ENCODE peak calls at places on chromosomes 2 and 18, in five cellular contexts. Q is K562, R is GM23338, Y is HepG2, L is GM12878. I is an unnamed sample.

GRCh38 chr2:66850406-66850805 is 415.5 kb downstream of the MEIS1 start:
- DNase-seq in Q (no peak), R (peak), L (no peak), Y (no peak), I (no peak)

GRCh38 chr2:124753842-124754241 is 728.8 kb downstream of the CNTNAP5 start:
- DNase-seq in Q (no peak), Y (peak), L (no peak), R (peak), I (no peak)

GRCh38 chr2:238133499-238134392 is 4.7 kb upstream of the KLHL30 start:
- DNase-seq in R (no peak), Q (no peak), Y (peak), L (no peak), I (peak)

GRCh38 chr2:44772131-44772530 is 169.4 kb upstream of the SIX3 start:
- DNase-seq in Q (no peak), Y (no peak), L (no peak), R (peak), I (no peak)

GRCh38 chr2:217672472-217672871 is 330.3 kb downstream of the TNS1 start:
- DNase-seq in R (no peak), L (no peak), Y (no peak), Q (no peak), I (no peak)

GRCh38 chr18:63974991-63975390 is 5.1 kb downstream of the SERPINB8 start:
- DNase-seq in Q (no peak), Y (peak), R (peak), L (no peak), I (no peak)

GRCh38 chr2:109230980-109231420 is 102.0 kb downstream of the SH3RF3 start:
- DNase-seq in R (no peak), Y (no peak), Q (no peak), L (no peak), I (no peak)

GRCh38 chr2:107569496-107569895 is 257.2 kb upstream of the RGPD4 start:
- DNase-seq in R (no peak), L (no peak), Y (no peak), Q (no peak), I (no peak)

GRCh38 chr2:187390891-187391290 is 57.2 kb downstream of the CALCRL start:
- DNase-seq in Y (peak), Q (no peak), R (no peak), L (no peak), I (peak)

GRCh38 chr2:211860224-211860623 is 678.4 kb downstream of the ERBB4 start:
- DNase-seq in Y (no peak), R (no peak), L (no peak), Q (no peak), I (no peak)

GRCh38 chr2:120938132-120938771 is 202.6 kb downstream of the GLI2 start:
- DNase-seq in Q (peak), L (no peak), R (no peak), Y (peak), I (no peak)

GRCh38 chr2:219571311-219572236 is at the start of gene OBSL1:
- DNase-seq in R (peak), L (no peak), Q (peak), Y (peak), I (peak)

GRCh38 chr2:43021791-43022500 is 204.5 kb downstream of the ZFP36L2 start:
- DNase-seq in L (no peak), Q (peak), R (peak), Y (peak), I (no peak)

GRCh38 chr18:58511306-58511705 is 117.6 kb downstream of the ALPK2 start:
- DNase-seq in Q (no peak), R (no peak), Y (no peak), L (no peak), I (no peak)

GRCh38 chr2:99822487-99823218 is 319.7 kb downstream of the AFF3 start:
- DNase-seq in Q (no peak), Y (no peak), R (peak), L (no peak), I (no peak)

GRCh38 chr2:126855606-126856005 is 43.1 kb upstream of the TEX51 start:
- DNase-seq in L (no peak), R (no peak), Y (no peak), Q (no peak), I (no peak)

GRCh38 chr18:51150430-51150746 is 47.1 kb downstream of the MEX3C start:
- DNase-seq in Q (no peak), Y (no peak), L (no peak), R (no peak), I (no peak)

GRCh38 chr18:13809521-13810252 is 14.3 kb upstream of the MC5R start:
- DNase-seq in L (no peak), Y (no peak), Q (no peak), R (peak), I (no peak)

DNA sequence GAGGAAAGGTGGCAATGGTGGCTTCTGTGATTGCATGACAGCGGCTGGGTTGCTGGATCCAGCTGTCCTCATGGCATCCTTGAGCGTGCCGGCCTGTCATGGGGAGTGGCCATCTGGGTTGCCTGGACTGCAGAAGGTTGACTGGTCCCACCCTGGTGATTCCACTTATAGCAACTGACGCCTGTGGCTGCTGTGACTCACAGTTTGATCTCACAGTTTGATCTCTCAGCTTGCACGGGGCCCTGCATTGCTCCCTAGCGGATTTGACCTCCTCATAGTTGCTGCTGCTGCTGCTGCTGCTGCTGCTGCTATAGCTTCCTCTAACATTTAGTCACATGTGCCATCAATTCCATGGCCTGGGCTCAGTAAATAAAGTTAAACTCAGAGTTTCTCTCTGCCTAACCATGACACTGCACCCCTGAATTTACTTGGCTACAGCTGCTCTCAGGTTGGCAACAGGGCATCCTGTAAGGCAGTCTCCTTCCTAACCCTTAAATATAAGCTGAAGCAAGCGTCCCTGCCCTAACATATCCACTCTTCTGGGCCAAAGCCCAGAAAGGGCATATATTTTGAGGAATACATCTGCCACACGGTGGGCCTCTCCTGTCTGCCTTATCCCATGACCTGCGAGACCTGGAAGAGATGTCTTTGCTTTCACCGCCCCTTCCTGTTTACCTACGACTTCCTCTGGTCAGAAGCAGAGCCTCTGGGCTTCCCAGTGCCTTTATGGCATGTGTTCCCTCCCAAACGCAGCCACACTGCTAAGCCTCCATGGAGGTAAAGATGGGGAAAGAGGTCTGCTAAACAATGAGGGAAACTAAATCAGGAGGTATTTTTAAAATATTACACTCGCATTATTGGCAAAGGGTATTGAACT is 37.8 kb upstream of the CCDC150 start:
- DNase-seq in Y (no peak), R (peak), L (no peak), Q (peak), I (peak)
- TF ChIP-seq JUNB in Y (no peak), R (no peak), L (no peak), Q (no peak), I (no peak)

DNA sequence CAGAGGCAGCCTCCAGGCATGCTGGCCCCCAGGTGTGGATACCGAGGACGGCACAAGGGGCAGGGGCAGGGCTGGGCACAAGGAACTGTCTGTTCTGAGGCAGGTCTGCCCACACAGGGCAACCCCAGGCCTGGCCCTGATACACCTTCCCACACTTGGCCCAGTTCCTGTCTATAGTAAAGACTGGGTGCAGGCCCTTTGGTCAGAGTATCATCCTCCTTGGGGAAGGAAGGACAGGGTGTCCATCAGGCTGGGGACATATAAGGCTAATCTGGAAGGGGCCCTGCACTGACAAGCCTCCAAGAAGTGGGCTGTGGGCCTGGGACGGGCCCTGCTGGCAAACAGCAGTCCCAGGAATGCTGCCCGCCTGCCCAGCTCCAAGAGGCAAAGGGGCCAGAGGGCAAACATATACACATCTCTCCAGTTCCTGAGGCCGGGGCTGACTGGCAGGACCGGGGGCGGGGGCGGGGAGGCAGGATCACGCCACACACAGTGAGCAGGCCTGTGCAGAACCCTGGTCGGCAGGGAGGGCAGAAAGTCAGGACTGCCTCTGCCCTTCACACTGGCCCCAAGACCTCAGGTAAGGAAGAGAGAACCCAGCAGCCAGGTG is 18.9 kb downstream of the SDC1 start:
- DNase-seq in R (no peak), Y (no peak), Q (no peak), L (no peak), I (no peak)
- TF ChIP-seq JUNB in R (no peak), Y (no peak), Q (no peak), L (no peak), I (no peak)

DNA sequence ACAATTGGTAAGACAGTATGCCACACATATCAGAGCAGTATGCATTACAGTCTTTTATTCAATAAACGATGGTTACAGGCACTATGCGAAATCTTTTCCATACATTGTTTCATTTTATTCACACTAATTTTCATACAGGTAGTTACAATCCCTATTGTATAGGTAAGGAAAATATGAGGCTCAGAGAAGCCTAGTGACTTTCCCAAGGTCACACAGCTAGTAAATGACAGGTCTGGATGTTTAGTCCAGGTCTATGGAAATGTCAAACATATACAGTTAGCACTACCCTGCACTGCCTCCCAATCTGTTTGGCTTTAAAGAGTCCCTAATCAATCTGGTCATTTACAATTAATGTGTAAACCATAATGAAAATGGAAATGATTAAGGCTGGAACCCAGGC is 372.2 kb downstream of the MTX2 start:
- DNase-seq in Q (no peak), L (no peak), Y (no peak), R (no peak), I (no peak)
- TF ChIP-seq JUNB in Q (no peak), L (no peak), Y (no peak), R (no peak), I (no peak)

DNA sequence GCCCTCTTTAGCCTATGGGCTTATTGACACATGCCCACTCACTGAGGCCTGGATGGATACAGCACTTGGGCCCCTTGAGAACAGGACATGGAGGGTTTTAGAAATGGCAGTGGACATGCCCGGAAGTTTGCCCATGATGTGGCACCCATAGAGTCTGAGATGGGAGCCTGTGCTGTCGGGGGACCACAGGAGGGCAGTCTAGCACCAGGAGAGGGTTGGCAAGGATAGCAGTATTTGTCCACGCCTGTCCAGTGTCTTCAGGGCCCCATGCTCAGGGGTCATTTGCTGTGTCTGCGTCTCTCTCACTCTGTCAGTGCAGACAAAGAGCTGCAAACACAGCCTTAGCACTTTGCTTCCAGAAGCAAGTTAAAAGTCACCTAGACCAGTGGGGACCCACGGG is 48.7 kb downstream of the IL1RL2 start:
- DNase-seq in R (peak), Y (peak), L (no peak), Q (peak), I (no peak)
- TF ChIP-seq JUNB in R (no peak), Y (no peak), L (no peak), Q (no peak), I (no peak)

GRCh38 chr2:10499911-10500521 is 51.9 kb upstream of the ODC1 start:
- DNase-seq in Y (no peak), R (no peak), Q (no peak), L (no peak), I (no peak)

GRCh38 chr2:10495988-10496313 is 47.8 kb upstream of the ODC1 start:
- DNase-seq in Q (no peak), L (no peak), Y (no peak), R (no peak), I (no peak)

GRCh38 chr2:10498525-10499274 is 50.6 kb upstream of the ODC1 start:
- DNase-seq in Q (no peak), R (no peak), L (no peak), Y (no peak), I (no peak)

GRCh38 chr2:10499275-10499907 is 51.3 kb upstream of the ODC1 start:
- DNase-seq in R (no peak), L (no peak), Y (no peak), Q (peak), I (no peak)

GRCh38 chr2:10497797-10498251 is 49.7 kb upstream of the ODC1 start:
- DNase-seq in Y (peak), L (no peak), Q (peak), R (no peak), I (peak)
- TF ChIP-seq JUNB in Y (no peak), L (no peak), Q (no peak), R (no peak), I (peak)